ENCODE peak calls at places on chromosome 4, in ten cellular contexts. One of them, this sample, is unnamed.
A peak's percentile ranks its signal among the peaks of the same experiment; 100 is the strongest.

GRCh38 chr4:2256156-2256731 is 5.7 kb downstream of the MXD4 start:
- DNase-seq in stomach: peak; percentile 67
- DNase-seq in ovary: peak; percentile 64
- DNase-seq in suprapubic skin: peak; percentile 70
- DNase-seq in HepG2: no peak
- DNase-seq in body of pancreas: peak; percentile 26
- DNase-seq in tibial nerve: no peak
- DNase-seq in IMR-90: no peak
- DNase-seq in K562: no peak
- DNase-seq in esophagus muscularis mucosa: peak; percentile 87
- DNase-seq in this sample: peak; percentile 6

GRCh38 chr4:85740431-85740861 is 265.5 kb downstream of the ARHGAP24 start:
- DNase-seq in tibial nerve: no peak
- DNase-seq in ovary: no peak
- DNase-seq in K562: no peak
- DNase-seq in suprapubic skin: no peak
- DNase-seq in stomach: no peak
- DNase-seq in body of pancreas: no peak
- DNase-seq in esophagus muscularis mucosa: no peak
- DNase-seq in IMR-90: peak; percentile 67
- DNase-seq in HepG2: no peak
- DNase-seq in this sample: no peak

GRCh38 chr4:52372747-52373146 is 286.4 kb downstream of the USP46 start:
- DNase-seq in IMR-90: no peak
- DNase-seq in ovary: no peak
- DNase-seq in body of pancreas: no peak
- DNase-seq in tibial nerve: no peak
- DNase-seq in K562: no peak
- DNase-seq in esophagus muscularis mucosa: no peak
- DNase-seq in HepG2: no peak
- DNase-seq in suprapubic skin: no peak
- DNase-seq in stomach: no peak
- DNase-seq in this sample: no peak

GRCh38 chr4:28443786-28444412 is 1583.3 kb downstream of the STIM2 start:
- DNase-seq in IMR-90: peak; percentile 15
- DNase-seq in body of pancreas: peak; percentile 62
- DNase-seq in ovary: no peak
- DNase-seq in HepG2: no peak
- DNase-seq in suprapubic skin: no peak
- DNase-seq in tibial nerve: no peak
- DNase-seq in stomach: no peak
- DNase-seq in esophagus muscularis mucosa: no peak
- DNase-seq in K562: no peak
- DNase-seq in this sample: no peak

GRCh38 chr4:169945636-169946035 is 80.6 kb downstream of the MFAP3L start:
- DNase-seq in stomach: no peak
- DNase-seq in HepG2: no peak
- DNase-seq in body of pancreas: no peak
- DNase-seq in suprapubic skin: no peak
- DNase-seq in ovary: no peak
- DNase-seq in tibial nerve: no peak
- DNase-seq in K562: no peak
- DNase-seq in esophagus muscularis mucosa: no peak
- DNase-seq in IMR-90: no peak
- DNase-seq in this sample: no peak

GRCh38 chr4:119209077-119209476 is 3.4 kb upstream of the USP53 start:
- DNase-seq in stomach: no peak
- DNase-seq in IMR-90: peak; percentile 96
- DNase-seq in HepG2: peak; percentile 18
- DNase-seq in ovary: no peak
- DNase-seq in K562: peak; percentile 42
- DNase-seq in tibial nerve: no peak
- DNase-seq in suprapubic skin: no peak
- DNase-seq in esophagus muscularis mucosa: no peak
- DNase-seq in body of pancreas: no peak
- DNase-seq in this sample: no peak

GRCh38 chr4:107094332-107094731 is 58.2 kb upstream of the DKK2 start:
- DNase-seq in esophagus muscularis mucosa: no peak
- DNase-seq in HepG2: peak; percentile 1
- DNase-seq in body of pancreas: no peak
- DNase-seq in tibial nerve: no peak
- DNase-seq in K562: no peak
- DNase-seq in suprapubic skin: no peak
- DNase-seq in stomach: no peak
- DNase-seq in ovary: no peak
- DNase-seq in IMR-90: peak; percentile 20
- DNase-seq in this sample: no peak

GRCh38 chr4:186762361-186762760 is 38.7 kb upstream of the FAT1 start:
- DNase-seq in suprapubic skin: no peak
- DNase-seq in stomach: no peak
- DNase-seq in esophagus muscularis mucosa: no peak
- DNase-seq in HepG2: peak; percentile 56
- DNase-seq in body of pancreas: no peak
- DNase-seq in IMR-90: peak; percentile 5
- DNase-seq in K562: no peak
- DNase-seq in ovary: no peak
- DNase-seq in tibial nerve: no peak
- DNase-seq in this sample: no peak

GRCh38 chr4:81330018-81330417 is 115.0 kb upstream of the PRKG2 start:
- DNase-seq in tibial nerve: no peak
- DNase-seq in HepG2: no peak
- DNase-seq in esophagus muscularis mucosa: no peak
- DNase-seq in ovary: no peak
- DNase-seq in stomach: no peak
- DNase-seq in body of pancreas: no peak
- DNase-seq in suprapubic skin: no peak
- DNase-seq in IMR-90: no peak
- DNase-seq in K562: no peak
- DNase-seq in this sample: no peak

DNA sequence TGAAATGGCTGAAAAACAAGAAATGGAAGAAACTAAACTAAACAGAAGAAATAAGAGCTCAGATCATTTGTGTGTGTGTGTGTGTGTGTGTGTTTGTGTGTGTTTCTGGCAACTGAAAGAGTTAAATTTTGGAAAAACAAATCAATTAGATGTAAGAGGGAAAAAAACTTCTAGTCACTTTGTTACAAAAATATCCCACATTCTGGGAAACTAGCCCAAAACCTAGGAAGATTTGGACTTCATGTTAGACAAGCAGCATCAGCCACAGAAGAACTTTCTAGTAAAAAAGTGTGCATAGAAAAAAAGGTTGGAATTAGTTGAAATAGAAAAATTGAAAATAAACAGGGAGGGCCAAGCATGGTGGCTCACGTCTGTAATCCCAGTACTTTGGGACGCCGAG is 111.6 kb upstream of the PRKG2 start:
- DNase-seq in ovary: no peak
- DNase-seq in suprapubic skin: no peak
- DNase-seq in esophagus muscularis mucosa: no peak
- DNase-seq in IMR-90: no peak
- DNase-seq in stomach: no peak
- DNase-seq in tibial nerve: no peak
- DNase-seq in body of pancreas: no peak
- DNase-seq in K562: no peak
- DNase-seq in HepG2: no peak
- DNase-seq in this sample: no peak
- H3K27me3 ChIP-seq in ovary: no peaks in the 10 kb centered on the region
- H3K27me3 ChIP-seq in suprapubic skin: no peaks in the 10 kb centered on the region
- H3K27me3 ChIP-seq in esophagus muscularis mucosa: no peaks in the 10 kb centered on the region
- H3K27me3 ChIP-seq in IMR-90: no peaks in the 10 kb centered on the region
- H3K27me3 ChIP-seq in stomach: no peaks in the 10 kb centered on the region
- H3K27me3 ChIP-seq in tibial nerve: no peaks in the 10 kb centered on the region
- H3K27me3 ChIP-seq in body of pancreas: no peaks in the 10 kb centered on the region
- H3K27me3 ChIP-seq in K562: no peaks in the 10 kb centered on the region
- H3K27me3 ChIP-seq in HepG2: no peaks in the 10 kb centered on the region
- H3K27me3 ChIP-seq in this sample: no peaks in the 10 kb centered on the region

DNA sequence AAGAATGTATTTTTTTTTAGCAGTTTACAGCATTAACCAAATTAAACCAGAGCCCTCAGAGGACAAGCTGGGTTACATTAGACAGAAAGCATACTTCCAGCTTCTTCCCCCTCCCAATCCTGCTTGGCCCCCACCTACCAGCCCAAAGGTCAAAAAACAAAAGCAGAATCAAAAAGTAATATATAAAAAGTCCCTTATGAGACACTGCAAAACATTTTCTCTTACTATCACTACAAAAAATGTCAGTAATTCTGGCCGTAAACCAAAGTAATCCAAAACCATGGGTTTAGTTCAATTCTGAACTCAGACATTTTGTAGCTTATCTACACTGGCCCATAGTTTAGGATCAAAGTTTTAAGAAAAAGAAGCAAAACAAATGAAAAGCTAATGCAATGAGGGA is 38.0 kb downstream of the APBB2 start:
- DNase-seq in body of pancreas: no peak
- DNase-seq in IMR-90: peak; percentile 81
- DNase-seq in stomach: no peak
- DNase-seq in esophagus muscularis mucosa: no peak
- DNase-seq in K562: no peak
- DNase-seq in tibial nerve: no peak
- DNase-seq in ovary: no peak
- DNase-seq in suprapubic skin: no peak
- DNase-seq in HepG2: peak; percentile 23
- DNase-seq in this sample: no peak
- H3K27ac ChIP-seq in body of pancreas: no peak overlapping the region
- H3K27ac ChIP-seq in IMR-90: peak overlapping the region; percentile 42
- H3K27ac ChIP-seq in stomach: no peak overlapping the region
- H3K27ac ChIP-seq in esophagus muscularis mucosa: no peak overlapping the region
- H3K27ac ChIP-seq in K562: no peak overlapping the region
- H3K27ac ChIP-seq in tibial nerve: peak overlapping the region; percentile 25
- H3K27ac ChIP-seq in ovary: peak overlapping the region; percentile 10
- H3K27ac ChIP-seq in suprapubic skin: no peak overlapping the region
- H3K27ac ChIP-seq in HepG2: peak overlapping the region; percentile 66
- H3K27ac ChIP-seq in this sample: peak overlapping the region; percentile 1

GRCh38 chr4:6716958-6717655 is 1.1 kb downstream of the BLOC1S4 start:
- DNase-seq in K562: no peak
- DNase-seq in body of pancreas: no peak
- DNase-seq in HepG2: no peak
- DNase-seq in suprapubic skin: no peak
- DNase-seq in ovary: no peak
- DNase-seq in tibial nerve: no peak
- DNase-seq in IMR-90: peak; percentile 34
- DNase-seq in stomach: no peak
- DNase-seq in esophagus muscularis mucosa: no peak
- DNase-seq in this sample: no peak

GRCh38 chr4:6720202-6720699 is 4.3 kb downstream of the BLOC1S4 start:
- DNase-seq in stomach: peak; percentile 84
- DNase-seq in HepG2: peak; percentile 62
- DNase-seq in IMR-90: peak; percentile 65
- DNase-seq in suprapubic skin: peak; percentile 93
- DNase-seq in body of pancreas: peak; percentile 84
- DNase-seq in tibial nerve: peak; percentile 79
- DNase-seq in esophagus muscularis mucosa: no peak
- DNase-seq in ovary: peak; percentile 94
- DNase-seq in K562: peak; percentile 90
- DNase-seq in this sample: peak; percentile 87

GRCh38 chr4:6721121-6721520 is 5.1 kb downstream of the BLOC1S4 start:
- DNase-seq in suprapubic skin: no peak
- DNase-seq in tibial nerve: no peak
- DNase-seq in HepG2: no peak
- DNase-seq in IMR-90: no peak
- DNase-seq in esophagus muscularis mucosa: no peak
- DNase-seq in ovary: no peak
- DNase-seq in K562: no peak
- DNase-seq in stomach: no peak
- DNase-seq in body of pancreas: no peak
- DNase-seq in this sample: no peak

GRCh38 chr4:6719611-6720179 is 3.7 kb downstream of the BLOC1S4 start:
- DNase-seq in HepG2: no peak
- DNase-seq in suprapubic skin: no peak
- DNase-seq in K562: peak; percentile 7
- DNase-seq in IMR-90: no peak
- DNase-seq in ovary: no peak
- DNase-seq in stomach: no peak
- DNase-seq in body of pancreas: no peak
- DNase-seq in tibial nerve: no peak
- DNase-seq in esophagus muscularis mucosa: no peak
- DNase-seq in this sample: no peak

GRCh38 chr4:6718932-6719610 is 3.1 kb downstream of the BLOC1S4 start:
- DNase-seq in tibial nerve: no peak
- DNase-seq in IMR-90: no peak
- DNase-seq in ovary: no peak
- DNase-seq in body of pancreas: no peak
- DNase-seq in K562: peak; percentile 6
- DNase-seq in stomach: no peak
- DNase-seq in suprapubic skin: no peak
- DNase-seq in esophagus muscularis mucosa: no peak
- DNase-seq in HepG2: no peak
- DNase-seq in this sample: no peak
- TF ChIP-seq POLR2A in tibial nerve: no peak
- TF ChIP-seq POLR2A in IMR-90: no peak
- TF ChIP-seq POLR2A in ovary: no peak
- TF ChIP-seq POLR2A in body of pancreas: no peak
- TF ChIP-seq POLR2A in K562: peak; percentile 48
- TF ChIP-seq POLR2A in stomach: no peak
- TF ChIP-seq POLR2A in suprapubic skin: no peak
- TF ChIP-seq POLR2A in esophagus muscularis mucosa: no peak
- TF ChIP-seq POLR2A in HepG2: no peak
- TF ChIP-seq POLR2A in this sample: no peak

GRCh38 chr4:48478273-48478672 is 4.9 kb upstream of the SLC10A4 start:
- DNase-seq in K562: no peak
- DNase-seq in tibial nerve: no peak
- DNase-seq in IMR-90: no peak
- DNase-seq in stomach: no peak
- DNase-seq in body of pancreas: no peak
- DNase-seq in esophagus muscularis mucosa: no peak
- DNase-seq in ovary: no peak
- DNase-seq in suprapubic skin: no peak
- DNase-seq in HepG2: no peak
- DNase-seq in this sample: no peak

GRCh38 chr4:48483777-48484493 is 792 bp downstream of the SLC10A4 start:
- DNase-seq in ovary: no peak
- DNase-seq in IMR-90: no peak
- DNase-seq in esophagus muscularis mucosa: no peak
- DNase-seq in body of pancreas: no peak
- DNase-seq in tibial nerve: no peak
- DNase-seq in suprapubic skin: no peak
- DNase-seq in K562: peak; percentile 30
- DNase-seq in stomach: no peak
- DNase-seq in HepG2: no peak
- DNase-seq in this sample: no peak

GRCh38 chr4:48483006-48483776 is at the start of gene SLC10A4:
- DNase-seq in stomach: no peak
- DNase-seq in IMR-90: no peak
- DNase-seq in K562: peak; percentile 89
- DNase-seq in esophagus muscularis mucosa: no peak
- DNase-seq in HepG2: no peak
- DNase-seq in ovary: no peak
- DNase-seq in body of pancreas: no peak
- DNase-seq in suprapubic skin: no peak
- DNase-seq in tibial nerve: no peak
- DNase-seq in this sample: no peak

GRCh38 chr4:48484494-48485168 is 1.5 kb downstream of the SLC10A4 start:
- DNase-seq in esophagus muscularis mucosa: no peak
- DNase-seq in body of pancreas: no peak
- DNase-seq in HepG2: no peak
- DNase-seq in ovary: no peak
- DNase-seq in suprapubic skin: no peak
- DNase-seq in K562: peak; percentile 49
- DNase-seq in IMR-90: no peak
- DNase-seq in stomach: no peak
- DNase-seq in tibial nerve: no peak
- DNase-seq in this sample: no peak

DNA sequence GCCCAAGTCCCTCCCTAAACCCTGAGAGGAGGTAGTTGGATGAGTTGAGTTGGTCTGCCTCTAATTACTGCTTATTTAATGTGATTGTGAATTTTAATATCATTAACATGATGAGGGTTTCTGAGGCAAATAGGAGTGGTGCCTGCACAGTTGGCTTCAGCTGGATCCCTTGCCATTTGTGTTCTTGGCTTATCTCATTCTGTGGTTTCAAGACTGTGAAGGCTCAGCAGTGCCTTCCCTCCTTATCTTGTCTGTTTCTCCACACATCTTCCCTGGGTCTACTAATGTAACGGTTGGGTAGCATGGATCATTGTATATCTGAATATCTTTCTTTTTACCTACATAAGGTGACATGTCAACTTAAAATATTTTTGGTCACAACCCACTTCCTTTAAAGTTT is 1.6 kb upstream of the SLC10A4 start:
- DNase-seq in body of pancreas: no peak
- DNase-seq in stomach: no peak
- DNase-seq in ovary: no peak
- DNase-seq in HepG2: no peak
- DNase-seq in esophagus muscularis mucosa: no peak
- DNase-seq in tibial nerve: no peak
- DNase-seq in suprapubic skin: no peak
- DNase-seq in K562: peak; percentile 69
- DNase-seq in IMR-90: no peak
- DNase-seq in this sample: no peak
- H3K27me3 ChIP-seq in body of pancreas: peaks cover 10% of the 10 kb centered on the region
- H3K27me3 ChIP-seq in stomach: peaks cover 29% of the 10 kb centered on the region
- H3K27me3 ChIP-seq in ovary: no peaks in the 10 kb centered on the region
- H3K27me3 ChIP-seq in HepG2: peaks cover 31% of the 10 kb centered on the region
- H3K27me3 ChIP-seq in esophagus muscularis mucosa: no peaks in the 10 kb centered on the region
- H3K27me3 ChIP-seq in tibial nerve: peaks cover 49% of the 10 kb centered on the region
- H3K27me3 ChIP-seq in suprapubic skin: peaks cover 35% of the 10 kb centered on the region
- H3K27me3 ChIP-seq in K562: no peaks in the 10 kb centered on the region
- H3K27me3 ChIP-seq in IMR-90: peaks cover 50% of the 10 kb centered on the region
- H3K27me3 ChIP-seq in this sample: peaks cover 68% of the 10 kb centered on the region

This sample was measured in transverse colon.